ENCODE peak calls at places on chromosomes 3 and 15, in six cellular contexts. T is upper lobe of right lung, Y is endodermal cell, L is AG10803, Z is GM23338, D is prostate gland. S is an unnamed sample.

GRCh38 chr3:134885877-134886621 is 91.0 kb downstream of the EPHB1 start:
- DNase-seq in T (no peak), Y (peak), L (peak), Z (peak), D (no peak), S (no peak)

GRCh38 chr15:75578948-75579908 is at the start of gene PTPN9:
- DNase-seq in T (peak), Y (peak), L (peak), Z (peak), D (peak), S (peak)

GRCh38 chr3:87478716-87479115 is 202.3 kb upstream of the POU1F1 start:
- DNase-seq in T (no peak), Y (no peak), L (no peak), Z (no peak), D (no peak), S (no peak)

GRCh38 chr3:146491303-146491702 is 21.9 kb upstream of the PLSCR2 start:
- DNase-seq in T (no peak), Y (no peak), L (peak), Z (no peak), D (no peak), S (peak)

GRCh38 chr3:39166932-39167532 is 13.6 kb upstream of the CSRNP1 start:
- DNase-seq in T (no peak), Y (no peak), L (peak), Z (no peak), D (peak), S (peak)

GRCh38 chr3:9859530-9860025 is 15.8 kb upstream of the RPUSD3 start:
- DNase-seq in T (no peak), Y (no peak), L (no peak), Z (no peak), D (no peak), S (no peak)

GRCh38 chr15:43977072-43977884 is 150.5 kb downstream of the WDR76 start:
- DNase-seq in T (no peak), Y (peak), L (no peak), Z (peak), D (no peak), S (no peak)

GRCh38 chr3:195859846-195860411 is 48.2 kb upstream of the MUC4 start:
- DNase-seq in T (no peak), Y (peak), L (no peak), Z (no peak), D (no peak), S (no peak)

GRCh38 chr3:138440596-138440995 is 6.2 kb downstream of the ESYT3 start:
- DNase-seq in T (no peak), Y (no peak), L (peak), Z (no peak), D (no peak), S (peak)

GRCh38 chr15:95557226-95558046 is 773.1 kb upstream of the NR2F2 start:
- DNase-seq in T (no peak), Y (no peak), L (peak), Z (no peak), D (peak), S (peak)

GRCh38 chr15:47652213-47652852 is 65.0 kb upstream of the SEMA6D start:
- DNase-seq in T (no peak), Y (no peak), L (no peak), Z (no peak), D (no peak), S (no peak)

GRCh38 chr3:153320585-153321128 is 158.6 kb downstream of the RAP2B start:
- DNase-seq in T (no peak), Y (no peak), L (no peak), Z (no peak), D (no peak), S (peak)

GRCh38 chr15:60093273-60094067 is 89.4 kb downstream of the FOXB1 start:
- DNase-seq in T (no peak), Y (no peak), L (peak), Z (no peak), D (no peak), S (no peak)

GRCh38 chr15:52183562-52184173 is 7.5 kb downstream of the GNB5 start:
- DNase-seq in T (no peak), Y (peak), L (peak), Z (peak), D (no peak), S (peak)

GRCh38 chr3:101671014-101671413 is 5.9 kb downstream of the ZBTB11 start:
- DNase-seq in T (no peak), Y (no peak), L (no peak), Z (no peak), D (no peak), S (no peak)

GRCh38 chr15:82093774-82094211 is 48.0 kb upstream of the MEX3B start:
- DNase-seq in T (no peak), Y (no peak), L (peak), Z (no peak), D (no peak), S (peak)

GRCh38 chr15:38612159-38612863 is 47.7 kb upstream of the RASGRP1 start:
- DNase-seq in T (no peak), Y (no peak), L (no peak), Z (no peak), D (no peak), S (no peak)

GRCh38 chr3:13141991-13142412 is 68.8 kb upstream of the IQSEC1 start:
- DNase-seq in T (peak), Y (peak), L (peak), Z (peak), D (no peak), S (peak)

GRCh38 chr15:58549013-58549779 is 117.4 kb downstream of the LIPC start:
- DNase-seq in T (no peak), Y (peak), L (no peak), Z (no peak), D (no peak), S (no peak)

GRCh38 chr3:58013973-58014649 is 5.9 kb downstream of the FLNB start:
- DNase-seq in T (no peak), Y (peak), L (peak), Z (no peak), D (no peak), S (peak)

DNA sequence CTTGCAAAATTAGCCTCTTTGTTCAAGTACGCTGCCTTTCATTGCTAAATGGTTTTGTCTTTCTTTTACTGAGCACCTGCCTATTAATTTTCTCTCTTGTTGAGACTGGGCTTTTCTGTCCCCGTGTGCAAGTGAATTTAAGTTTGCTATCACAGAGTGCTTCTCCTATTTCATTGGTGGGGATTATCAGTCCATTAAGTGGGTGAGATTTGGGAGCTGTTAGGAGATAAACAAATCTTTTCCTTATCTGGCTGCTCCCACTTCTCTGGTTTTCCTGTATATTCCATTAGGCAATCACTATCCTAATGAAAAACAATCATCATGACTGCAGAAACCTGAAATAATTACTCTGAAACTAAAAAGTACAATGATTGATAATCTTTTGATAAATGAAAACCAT is 254.2 kb downstream of the NR1D2 start:
- DNase-seq in T (no peak), Y (no peak), L (no peak), Z (no peak), D (no peak), S (no peak)
- TF ChIP-seq CTCF in T (no peak), Y (no peak), L (no peak), Z (no peak), D (no peak), S (no peak)

GRCh38 chr15:90231028-90232017 is 2.4 kb downstream of the CIB1 start:
- DNase-seq in T (peak), Y (no peak), L (no peak), Z (no peak), D (peak), S (no peak)
- H3K4me3 ChIP-seq in T (no peak), Y (no peak), L (no peak), Z (no peak), D (peak), S (no peak)

DNA sequence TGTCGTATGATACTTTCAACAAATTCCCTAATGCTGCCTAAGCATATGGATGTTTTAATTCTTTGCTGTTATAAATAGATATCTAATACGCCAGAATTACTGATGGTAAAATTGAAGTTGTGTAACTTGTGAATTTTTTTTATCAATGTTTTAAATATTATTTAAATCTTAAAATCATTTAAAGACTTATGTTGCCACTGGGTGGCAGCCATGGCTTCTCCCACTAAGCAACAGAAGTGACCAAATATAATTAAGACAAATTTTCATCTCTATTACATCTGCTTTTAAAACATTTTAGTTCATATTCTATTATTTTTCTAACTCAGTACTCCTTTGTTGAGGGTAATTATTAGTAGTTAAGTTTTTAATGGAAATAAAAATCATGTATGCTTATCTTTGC is 8.1 kb upstream of the IL20RB start:
- DNase-seq in T (no peak), Y (no peak), L (peak), Z (no peak), D (no peak), S (peak)
- TF ChIP-seq CTCF in T (peak), Y (peak), L (peak), Z (peak), D (no peak), S (peak)

DNA sequence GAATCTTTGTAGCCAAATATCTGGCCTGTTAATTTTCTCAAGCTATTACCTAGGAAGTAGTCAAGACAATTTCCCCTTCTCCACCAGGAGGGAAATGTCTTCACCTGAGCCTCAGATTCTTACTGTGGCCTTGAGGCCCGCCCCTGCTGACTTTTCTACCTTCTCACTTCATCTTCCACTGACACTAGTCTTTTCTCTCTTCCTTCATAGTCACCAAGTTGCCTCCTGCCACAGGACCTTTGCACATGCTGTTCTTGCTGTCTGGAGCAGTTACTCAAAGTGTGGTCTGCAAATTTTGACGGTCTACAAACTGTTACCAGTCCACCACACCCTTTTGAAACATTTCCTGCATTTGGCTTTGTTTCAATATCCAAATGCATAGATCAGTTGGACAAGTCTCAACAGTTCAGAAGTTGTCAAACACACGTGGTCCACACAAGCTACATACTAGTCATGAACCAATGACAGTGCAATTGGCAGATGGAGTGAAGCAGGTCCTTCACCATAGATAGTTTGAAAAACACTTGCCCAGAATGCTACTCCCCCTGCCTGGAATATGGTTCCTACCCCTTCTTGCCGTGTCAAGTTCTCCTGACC is 100.5 kb downstream of the OSBPL10 start:
- DNase-seq in T (no peak), Y (no peak), L (no peak), Z (no peak), D (no peak), S (no peak)
- H3K4me3 ChIP-seq in T (no peak), Y (no peak), L (no peak), Z (no peak), D (no peak), S (no peak)

DNA sequence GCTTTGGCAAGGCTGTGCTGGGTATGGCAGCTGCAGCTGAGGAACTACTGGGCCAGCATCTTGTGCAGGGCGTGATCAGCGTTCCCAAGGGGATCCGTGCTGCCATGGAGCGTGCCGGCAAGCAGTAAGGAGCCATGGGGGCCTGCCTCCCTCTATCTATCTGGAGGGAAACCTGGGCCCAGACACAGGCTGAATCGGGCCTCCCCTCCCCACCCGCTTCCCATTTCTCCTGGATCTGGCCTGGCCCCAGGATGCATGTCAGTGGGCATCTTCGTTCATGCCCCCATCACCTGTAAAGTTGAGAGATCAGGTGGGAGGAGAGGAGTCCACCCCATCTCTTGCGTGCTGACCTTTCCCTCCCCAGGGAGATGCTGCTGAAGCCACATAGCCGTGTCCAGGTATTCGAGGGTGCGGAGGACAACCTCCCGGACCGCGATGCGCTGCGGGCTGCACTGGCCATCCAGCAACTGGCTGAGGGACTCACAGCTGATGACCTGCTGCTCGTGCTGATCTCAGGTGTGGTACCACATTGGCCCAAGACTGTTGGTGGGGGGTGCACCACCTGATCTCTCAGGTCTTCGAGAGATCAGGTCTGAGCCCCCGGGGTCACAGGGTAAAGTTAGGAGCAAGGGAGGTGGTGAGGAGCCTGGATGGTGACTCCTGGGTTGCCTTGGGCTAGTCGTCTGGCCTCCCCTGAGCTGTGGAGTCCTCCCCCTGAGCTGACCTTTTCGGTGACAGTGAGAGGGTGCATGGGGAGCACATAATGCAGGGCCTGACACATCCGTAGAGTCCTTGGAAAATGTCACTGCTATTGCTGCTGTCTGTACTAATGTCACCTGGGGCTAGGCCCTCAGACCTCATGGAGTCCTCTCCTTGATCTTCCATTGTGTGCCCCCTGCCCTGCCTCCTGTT is 3.2 kb downstream of the GLYCTK start:
- DNase-seq in T (peak), Y (no peak), L (no peak), Z (no peak), D (no peak), S (no peak)
- TF ChIP-seq CTCF in T (no peak), Y (no peak), L (no peak), Z (no peak), D (no peak), S (no peak)

GRCh38 chr15:74320358-74321247 is 46.8 kb downstream of the CYP11A1 start:
- DNase-seq in T (no peak), Y (peak), L (peak), Z (peak), D (no peak), S (peak)
- H3K4me3 ChIP-seq in T (no peak), Y (no peak), L (no peak), Z (no peak), D (no peak), S (no peak)